ENCODE peak calls at places on chromosomes 5 and 9, in five cellular contexts. H is fibroblast of mammary gland, I is sigmoid colon, E is foreskin keratinocyte, M is astrocyte of the cerebellum. O is an unnamed sample.

GRCh38 chr9:109098960-109099308 is 20.8 kb downstream of the TMEM245 start:
- DNase-seq in H (peak), I (no peak), E (no peak), M (no peak), O (no peak)

GRCh38 chr5:135304352-135305221 is 94.4 kb downstream of the MACROH2A1 start:
- DNase-seq in H (no peak), I (no peak), E (no peak), M (no peak), O (no peak)

GRCh38 chr5:124741711-124742496 is 4.5 kb downstream of the ZNF608 start:
- DNase-seq in H (peak), I (no peak), E (peak), M (peak), O (no peak)

GRCh38 chr9:105661011-105661410 is 1.2 kb upstream of the TAL2 start:
- DNase-seq in H (no peak), I (no peak), E (no peak), M (no peak), O (no peak)

GRCh38 chr5:124599048-124599973 is 147.1 kb downstream of the ZNF608 start:
- DNase-seq in H (peak), I (no peak), E (peak), M (peak), O (no peak)

GRCh38 chr9:136484153-136485048 is 1.6 kb upstream of the SEC16A start:
- DNase-seq in H (no peak), I (peak), E (peak), M (no peak), O (peak)

GRCh38 chr5:94329115-94329514 is 289.3 kb downstream of the KIAA0825 start:
- DNase-seq in H (peak), I (no peak), E (no peak), M (no peak), O (no peak)

GRCh38 chr5:57887851-57888621 is 405.4 kb upstream of the ACTBL2 start:
- DNase-seq in H (peak), I (no peak), E (peak), M (peak), O (no peak)

GRCh38 chr5:119860463-119860862 is 231.1 kb downstream of the FAM170A start:
- DNase-seq in H (no peak), I (no peak), E (no peak), M (no peak), O (no peak)

GRCh38 chr9:87554976-87555375 is 57.3 kb downstream of the DAPK1 start:
- DNase-seq in H (no peak), I (no peak), E (no peak), M (no peak), O (no peak)

GRCh38 chr9:5670079-5670478 is 41.2 kb downstream of the RIC1 start:
- DNase-seq in H (no peak), I (no peak), E (no peak), M (no peak), O (no peak)

GRCh38 chr9:36276840-36277239 is 18.6 kb upstream of the GNE start:
- DNase-seq in H (peak), I (no peak), E (no peak), M (peak), O (no peak)

GRCh38 chr5:126339215-126339805 is 83.9 kb upstream of the GRAMD2B start:
- DNase-seq in H (peak), I (no peak), E (no peak), M (peak), O (no peak)

GRCh38 chr9:137150485-137151060 is 11.6 kb downstream of the GRIN1 start:
- DNase-seq in H (peak), I (no peak), E (no peak), M (no peak), O (no peak)

GRCh38 chr9:92308893-92309292 is 15.4 kb upstream of the IARS1 start:
- DNase-seq in H (peak), I (no peak), E (no peak), M (no peak), O (no peak)

GRCh38 chr9:130837002-130837511 is 2.0 kb downstream of the ABL1 start:
- DNase-seq in H (peak), I (no peak), E (no peak), M (no peak), O (no peak)

GRCh38 chr5:180591249-180591887 is at the start of gene SCGB3A1:
- DNase-seq in H (no peak), I (peak), E (no peak), M (no peak), O (no peak)

GRCh38 chr5:15768936-15769335 is 269.0 kb downstream of the FBXL7 start:
- DNase-seq in H (no peak), I (no peak), E (no peak), M (no peak), O (no peak)

GRCh38 chr5:158135682-158136176 is 276.8 kb upstream of the CLINT1 start:
- DNase-seq in H (peak), I (no peak), E (no peak), M (no peak), O (no peak)

GRCh38 chr5:143322178-143322577 is 81.3 kb downstream of the NR3C1 start:
- DNase-seq in H (no peak), I (no peak), E (no peak), M (no peak), O (no peak)

GRCh38 chr5:143318833-143319232 is 84.7 kb downstream of the NR3C1 start:
- DNase-seq in H (no peak), I (no peak), E (no peak), M (no peak), O (no peak)

GRCh38 chr5:143319437-143320302 is 83.8 kb downstream of the NR3C1 start:
- DNase-seq in H (no peak), I (no peak), E (no peak), M (no peak), O (no peak)

GRCh38 chr5:143318270-143318669 is 85.2 kb downstream of the NR3C1 start:
- DNase-seq in H (no peak), I (no peak), E (no peak), M (no peak), O (no peak)

DNA sequence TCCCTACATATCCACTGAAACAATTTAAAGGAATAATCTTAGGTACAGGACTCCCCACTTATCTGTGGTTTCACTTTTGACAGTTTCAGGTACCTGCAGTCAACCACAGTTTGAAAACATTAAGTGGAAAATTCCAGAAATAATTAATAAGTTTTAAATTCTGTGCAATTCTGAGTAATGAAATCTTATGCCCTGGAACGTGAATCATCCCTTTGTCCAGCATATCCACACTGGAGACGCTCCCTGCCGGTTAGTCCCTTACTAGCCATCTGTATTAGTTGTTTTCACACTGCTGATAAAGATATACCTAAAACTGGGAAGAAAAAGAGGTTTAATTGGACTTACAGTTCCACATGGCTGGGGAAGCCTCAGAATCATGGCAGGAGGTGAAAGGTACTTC is 80.6 kb downstream of the NR3C1 start:
- DNase-seq in H (peak), I (no peak), E (no peak), M (no peak), O (no peak)
- TF ChIP-seq CTCF in H (peak), I (no peak), E (no peak), M (no peak), O (peak)

DNA sequence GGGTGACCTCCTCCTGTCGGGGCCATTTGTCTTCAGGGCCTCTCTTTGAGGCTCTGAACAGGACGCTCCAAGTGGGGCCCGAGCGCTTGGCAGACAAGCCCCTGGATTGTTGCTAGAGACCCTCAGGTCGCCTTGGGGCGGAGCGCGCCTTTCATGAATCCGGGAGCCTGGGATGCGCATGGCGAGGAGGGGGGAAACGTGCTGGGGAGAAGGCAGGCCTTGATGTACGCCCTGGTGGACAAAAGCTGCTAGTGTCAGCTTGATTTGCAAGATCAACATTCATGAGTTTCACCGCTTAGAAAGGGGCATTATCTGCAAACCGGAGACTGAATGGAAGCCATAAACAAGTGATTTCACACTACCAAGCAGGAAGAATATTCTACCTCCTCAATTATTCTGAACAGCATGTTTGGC is 226.3 kb downstream of the SMARCA2 start:
- DNase-seq in H (peak), I (no peak), E (no peak), M (peak), O (no peak)
- TF ChIP-seq CTCF in H (peak), I (no peak), E (peak), M (peak), O (peak)

GRCh38 chr9:100445161-100445902 is 18.4 kb downstream of the MSANTD3 start:
- DNase-seq in H (no peak), I (no peak), E (no peak), M (no peak), O (no peak)
- TF ChIP-seq CTCF in H (no peak), I (no peak), E (no peak), M (no peak), O (no peak)

GRCh38 chr9:4079906-4080305 is 220.0 kb downstream of the GLIS3 start:
- DNase-seq in H (no peak), I (no peak), E (no peak), M (no peak), O (no peak)

GRCh38 chr9:4079346-4079745 is 220.5 kb downstream of the GLIS3 start:
- DNase-seq in H (no peak), I (no peak), E (no peak), M (no peak), O (no peak)

GRCh38 chr9:4081549-4081895 is 218.3 kb downstream of the GLIS3 start:
- DNase-seq in H (peak), I (no peak), E (no peak), M (no peak), O (no peak)

GRCh38 chr9:4080889-4081548 is 218.8 kb downstream of the GLIS3 start:
- DNase-seq in H (no peak), I (no peak), E (no peak), M (no peak), O (no peak)

DNA sequence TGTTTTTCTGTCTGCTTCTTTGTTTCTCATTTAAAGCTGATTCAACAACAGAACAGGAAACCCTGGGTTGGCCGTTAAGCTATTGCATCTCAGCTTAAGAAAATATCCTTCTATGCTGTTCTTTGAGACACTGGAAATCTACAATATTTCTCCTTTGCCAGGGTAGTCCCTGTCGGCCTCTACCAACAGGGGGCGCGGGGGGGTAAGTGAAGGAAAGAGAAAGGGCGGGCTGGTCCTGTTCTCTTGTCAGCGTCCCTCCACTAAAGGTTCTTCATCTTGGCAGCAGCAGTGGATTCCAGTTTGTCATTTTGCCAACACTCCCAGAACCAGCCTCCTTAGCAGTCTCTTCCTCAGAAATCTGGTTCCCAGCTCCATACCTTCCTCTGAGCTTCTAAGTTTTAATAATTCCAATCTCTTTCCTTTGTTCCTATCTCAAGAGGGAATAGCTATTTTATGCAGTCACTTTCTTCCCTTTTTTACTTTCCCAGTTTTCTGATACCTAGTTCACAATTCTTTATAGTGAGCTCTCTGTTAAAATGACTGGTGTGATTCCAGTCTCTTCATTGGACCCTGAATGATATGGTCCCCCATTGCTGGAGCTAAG is 222.3 kb downstream of the GLIS3 start:
- DNase-seq in H (peak), I (peak), E (no peak), M (peak), O (no peak)
- TF ChIP-seq CTCF in H (peak), I (peak), E (peak), M (peak), O (peak)

DNA sequence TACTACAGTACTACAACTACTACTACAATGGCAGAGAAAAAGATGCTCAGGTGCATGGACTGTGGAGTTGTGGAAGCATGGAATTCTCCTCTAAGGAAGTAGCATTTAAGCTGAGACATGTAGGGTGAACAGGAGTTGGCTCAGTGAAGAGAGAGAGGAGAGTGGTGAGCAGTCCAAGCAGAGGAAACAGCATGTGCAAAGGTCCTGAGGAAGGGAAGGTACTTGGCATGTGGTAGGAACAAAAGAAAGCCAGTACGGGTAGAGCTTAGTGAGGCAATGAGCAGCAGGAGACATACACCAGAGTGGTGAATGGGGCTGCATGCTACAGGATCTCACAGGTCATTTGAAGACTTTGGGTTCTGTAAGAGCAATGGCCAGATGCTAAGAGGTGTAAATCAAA is 41.4 kb upstream of the GLRA1 start:
- DNase-seq in H (no peak), I (no peak), E (no peak), M (no peak), O (no peak)
- TF ChIP-seq CTCF in H (no peak), I (no peak), E (no peak), M (no peak), O (no peak)

DNA sequence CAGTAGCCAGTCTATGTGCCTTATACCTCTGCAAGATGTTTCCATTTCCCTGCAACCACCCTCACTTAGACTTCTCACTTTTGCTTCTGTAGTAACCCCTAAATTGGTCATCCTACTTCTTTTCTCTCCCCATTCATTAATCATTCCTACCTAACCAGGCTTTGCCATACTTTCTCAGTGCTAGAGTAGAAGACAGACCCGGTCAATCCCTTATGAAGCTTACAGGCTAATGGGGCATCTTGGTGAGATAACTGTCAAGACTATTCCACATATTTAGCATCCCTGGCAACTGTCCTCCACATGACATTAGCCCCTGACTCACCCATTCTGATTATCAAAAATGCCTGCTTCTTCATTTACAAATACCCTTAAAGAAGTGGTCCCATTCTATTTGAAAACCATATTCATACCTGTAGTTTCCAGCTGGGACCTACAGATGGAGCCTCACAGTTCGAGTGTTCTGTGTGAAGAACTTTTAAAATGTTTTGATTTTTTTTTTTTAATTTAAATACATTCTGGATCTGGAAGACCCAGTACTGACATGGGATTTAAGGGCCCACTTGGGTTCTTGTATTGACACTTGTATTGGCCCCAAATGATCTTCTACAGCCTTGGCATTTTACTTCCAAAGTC is 21.0 kb downstream of the F2RL2 start:
- DNase-seq in H (peak), I (no peak), E (no peak), M (no peak), O (no peak)
- TF ChIP-seq CTCF in H (peak), I (no peak), E (peak), M (peak), O (peak)